ENCODE peak calls at places on chromosomes 2 and 18, in ten cellular contexts. X is stomach; K is pancreas; L is neural progenitor cell; H is upper lobe of left lung; N is mammary epithelial cell; Y is GM23338; T is CD8-positive, alpha-beta T cell; D is ovary; C is left ventricle myocardium inferior. O is an unnamed sample. For H3K36me3, the result is how much of the 10 kb centered on the place peaks cover.

GRCh38 chr2:98537390-98537972 is 70.8 kb downstream of the COA5 start:
- DNase-seq in C (no peak), X (no peak), Y (no peak), K (no peak), D (no peak), H (no peak), L (no peak), T (no peak), N (no peak), O (no peak)

GRCh38 chr18:47113796-47114540 is 36.3 kb downstream of the HDHD2 start:
- DNase-seq in X (no peak), T (no peak), D (no peak), H (no peak), N (no peak), C (no peak), Y (peak), L (peak), K (no peak), O (peak)

GRCh38 chr2:37454851-37455762 is 110.7 kb downstream of the QPCT start:
- DNase-seq in X (no peak), C (no peak), H (no peak), D (no peak), T (no peak), K (no peak), N (no peak), Y (no peak), L (no peak), O (no peak)

GRCh38 chr2:136104977-136105376 is 13.0 kb downstream of the CXCR4 start:
- DNase-seq in Y (no peak), L (no peak), T (no peak), D (no peak), C (no peak), X (no peak), N (no peak), K (no peak), H (peak), O (no peak)

GRCh38 chr2:86426271-86426670 is 14.9 kb upstream of the KDM3A start:
- DNase-seq in C (no peak), L (no peak), D (no peak), N (peak), X (no peak), K (no peak), Y (no peak), T (no peak), H (no peak), O (no peak)

GRCh38 chr2:10007440-10007839 is 35.9 kb upstream of the KLF11 start:
- DNase-seq in H (no peak), N (no peak), C (no peak), D (no peak), L (no peak), T (no peak), K (no peak), Y (no peak), X (no peak), O (peak)

GRCh38 chr2:199329024-199329423 is 128.7 kb downstream of the SATB2 start:
- DNase-seq in T (no peak), X (no peak), K (no peak), H (no peak), D (no peak), C (no peak), L (no peak), Y (no peak), N (no peak), O (no peak)

GRCh38 chr2:237222683-237223082 is 137.0 kb downstream of the COPS8 start:
- DNase-seq in Y (no peak), H (no peak), T (no peak), L (no peak), C (no peak), D (no peak), N (no peak), K (no peak), X (no peak), O (no peak)

GRCh38 chr18:42977982-42978595 is 137.4 kb downstream of the RIT2 start:
- DNase-seq in D (no peak), T (no peak), Y (no peak), N (no peak), C (no peak), X (no peak), H (no peak), K (no peak), L (peak), O (no peak)

GRCh38 chr2:164928101-164928673 is 27.1 kb downstream of the SLC38A11 start:
- DNase-seq in X (no peak), C (no peak), N (no peak), Y (no peak), K (no peak), H (no peak), T (no peak), D (no peak), L (no peak), O (no peak)

GRCh38 chr18:31241900-31242409 is 76.0 kb upstream of the DSG1 start:
- DNase-seq in X (no peak), C (no peak), D (no peak), N (peak), L (peak), Y (peak), K (peak), T (no peak), H (no peak), O (peak)

GRCh38 chr2:233819884-233820765 is 34.2 kb downstream of the HJURP start:
- DNase-seq in T (no peak), X (peak), L (no peak), C (no peak), Y (no peak), D (no peak), K (no peak), H (peak), N (no peak), O (no peak)

GRCh38 chr2:7609556-7610323 is 692.5 kb downstream of the RNF144A start:
- DNase-seq in D (no peak), K (no peak), N (no peak), H (no peak), T (no peak), L (no peak), X (no peak), C (no peak), Y (no peak), O (no peak)

GRCh38 chr18:75204262-75204977 is 4.5 kb downstream of the PTGR3 start:
- DNase-seq in D (peak), C (peak), N (no peak), X (no peak), Y (peak), H (no peak), L (peak), T (no peak), K (no peak), O (peak)

GRCh38 chr2:231960810-231961348 is 634 bp upstream of the DIS3L2 start:
- DNase-seq in H (no peak), N (no peak), T (no peak), C (no peak), X (no peak), L (no peak), K (no peak), D (no peak), Y (no peak), O (no peak)

GRCh38 chr2:216633616-216634316 is 546 bp downstream of the IGFBP2 start:
- DNase-seq in D (no peak), T (no peak), X (peak), C (no peak), H (no peak), N (peak), L (no peak), K (peak), Y (peak), O (peak)

GRCh38 chr2:241275910-241276309 is 39.6 kb downstream of the HDLBP start:
- DNase-seq in N (no peak), D (no peak), X (no peak), H (no peak), T (no peak), K (no peak), Y (no peak), C (no peak), L (no peak), O (no peak)

GRCh38 chr2:241279413-241279812 is 36.1 kb downstream of the HDLBP start:
- DNase-seq in T (no peak), H (peak), L (no peak), Y (no peak), K (no peak), C (no peak), D (no peak), N (no peak), X (no peak), O (peak)

GRCh38 chr2:241282553-241282952 is 32.9 kb downstream of the HDLBP start:
- DNase-seq in X (no peak), L (no peak), T (no peak), N (no peak), C (no peak), Y (no peak), D (no peak), K (no peak), H (no peak), O (no peak)

GRCh38 chr2:241279828-241280227 is 35.6 kb downstream of the HDLBP start:
- DNase-seq in N (no peak), H (no peak), X (no peak), K (no peak), T (no peak), C (no peak), Y (no peak), D (no peak), L (no peak), O (peak)

GRCh38 chr2:241280291-241280690 is 35.2 kb downstream of the HDLBP start:
- DNase-seq in X (no peak), K (no peak), C (no peak), T (no peak), Y (no peak), H (no peak), N (no peak), D (no peak), L (no peak), O (no peak)
- H3K36me3 ChIP-seq in X (under half), K (under half), C (under half), T (under half), Y (under half), H (under half), N (under half), D (under half), L (under half), O (under half)

DNA sequence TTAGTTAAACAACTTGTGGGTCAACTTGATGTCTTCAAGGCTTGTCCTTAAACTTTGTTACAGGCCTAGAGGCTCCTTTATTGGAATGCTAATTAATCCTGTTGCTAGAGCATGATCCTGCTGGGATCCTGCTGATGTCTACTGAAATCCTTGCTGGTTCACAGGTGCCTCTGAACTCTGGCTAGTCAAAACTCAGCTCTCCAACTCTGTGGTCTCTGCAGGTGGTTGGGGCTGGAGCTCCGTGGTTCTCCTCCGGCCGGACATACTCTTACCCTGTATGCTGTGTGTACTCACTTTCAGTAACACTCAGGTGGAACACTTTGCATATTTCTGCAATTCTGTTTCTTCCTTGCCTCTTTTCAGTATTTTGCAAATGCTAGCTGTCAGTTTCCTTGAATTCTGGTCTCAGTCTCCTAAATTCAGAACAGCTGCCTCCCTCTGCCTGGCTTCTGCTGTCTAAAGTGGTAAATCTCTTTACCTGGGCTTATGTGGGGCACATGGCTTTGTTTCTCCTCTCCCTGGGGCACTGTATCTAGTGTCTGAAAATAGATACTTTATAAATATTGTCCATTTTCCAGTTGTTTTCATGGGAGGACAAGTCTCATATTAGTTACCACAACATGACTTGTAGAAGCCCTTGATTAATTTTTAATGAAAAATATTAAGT is 113.0 kb downstream of the ATP9B start:
- DNase-seq in K (no peak), C (no peak), D (no peak), N (no peak), X (no peak), H (no peak), L (peak), T (no peak), Y (peak), O (peak)
- H3K4me3 ChIP-seq in K (no peak), C (no peak), D (no peak), N (no peak), X (no peak), H (no peak), L (no peak), T (no peak), Y (peak), O (no peak)

GRCh38 chr2:46977266-46977665 is 61.7 kb upstream of the MCFD2 start:
- DNase-seq in H (no peak), C (no peak), L (no peak), K (no peak), Y (no peak), D (no peak), T (no peak), X (no peak), N (no peak), O (no peak)
- H3K36me3 ChIP-seq in H (under half), C (under half), L (under half), K (under half), Y (under half), D (under half), T (under half), X (under half), N (under half), O (under half)

GRCh38 chr18:46095532-46095931 is 2.6 kb downstream of the ATP5F1A start:
- DNase-seq in C (no peak), D (no peak), X (no peak), K (no peak), H (no peak), L (no peak), N (no peak), T (peak), Y (no peak), O (no peak)
- H3K4me3 ChIP-seq in C (peak), D (no peak), X (no peak), K (no peak), H (no peak), L (no peak), N (no peak), T (no peak), Y (no peak), O (no peak)

GRCh38 chr2:39107724-39108273 is 13.1 kb downstream of the SOS1 start:
- DNase-seq in C (no peak), D (no peak), K (no peak), H (no peak), L (no peak), N (no peak), X (no peak), Y (no peak), T (no peak), O (no peak)
- H3K36me3 ChIP-seq in C (under half), D (under half), K (under half), H (under half), L (under half), N (under half), X (under half), Y (under half), T (under half), O (under half)

O was measured in H7.